ENCODE peak calls at places on chromosomes 3 and 15, in eight cellular contexts. One of them, this sample, is unnamed. For H3K9me3, H3K4me1 and H3K27me3, the result is how much of the 10 kb centered on the place peaks cover.

GRCh38 chr3:35677797-35678196 is 38.5 kb downstream of the ARPP21 start:
- DNase-seq in Caco-2: no peak
- DNase-seq in heart left ventricle: no peak
- DNase-seq in uterus: no peak
- DNase-seq in Peyer's patch: no peak
- DNase-seq in aorta: no peak
- DNase-seq in suprapubic skin: no peak
- DNase-seq in colonic mucosa: no peak
- DNase-seq in this sample: no peak

GRCh38 chr3:178845446-178846118 is 226.0 kb downstream of the ZMAT3 start:
- DNase-seq in colonic mucosa: no peak
- DNase-seq in aorta: no peak
- DNase-seq in Peyer's patch: no peak
- DNase-seq in Caco-2: no peak
- DNase-seq in uterus: no peak
- DNase-seq in suprapubic skin: no peak
- DNase-seq in heart left ventricle: no peak
- DNase-seq in this sample: no peak

GRCh38 chr15:28963711-28964081 is 77.9 kb downstream of the APBA2 start:
- DNase-seq in colonic mucosa: no peak
- DNase-seq in Caco-2: no peak
- DNase-seq in uterus: no peak
- DNase-seq in Peyer's patch: no peak
- DNase-seq in aorta: no peak
- DNase-seq in heart left ventricle: no peak
- DNase-seq in suprapubic skin: no peak
- DNase-seq in this sample: no peak

GRCh38 chr15:55164284-55164683 is 32.5 kb downstream of the RSL24D1 start:
- DNase-seq in suprapubic skin: no peak
- DNase-seq in uterus: no peak
- DNase-seq in Peyer's patch: no peak
- DNase-seq in aorta: no peak
- DNase-seq in Caco-2: no peak
- DNase-seq in colonic mucosa: no peak
- DNase-seq in heart left ventricle: no peak
- DNase-seq in this sample: no peak

GRCh38 chr15:79160211-79160610 is 69.6 kb upstream of the RASGRF1 start:
- DNase-seq in suprapubic skin: no peak
- DNase-seq in uterus: no peak
- DNase-seq in Caco-2: no peak
- DNase-seq in Peyer's patch: no peak
- DNase-seq in aorta: no peak
- DNase-seq in colonic mucosa: no peak
- DNase-seq in heart left ventricle: no peak
- DNase-seq in this sample: no peak

GRCh38 chr3:21159565-21159950 is 591.5 kb downstream of the ZNF385D start:
- DNase-seq in heart left ventricle: no peak
- DNase-seq in Peyer's patch: no peak
- DNase-seq in aorta: no peak
- DNase-seq in suprapubic skin: no peak
- DNase-seq in uterus: no peak
- DNase-seq in Caco-2: no peak
- DNase-seq in colonic mucosa: no peak
- DNase-seq in this sample: no peak

GRCh38 chr15:85479071-85479647 is 98.8 kb downstream of the AKAP13 start:
- DNase-seq in colonic mucosa: no peak
- DNase-seq in aorta: no peak
- DNase-seq in Peyer's patch: no peak
- DNase-seq in uterus: no peak
- DNase-seq in Caco-2: no peak
- DNase-seq in heart left ventricle: no peak
- DNase-seq in suprapubic skin: no peak
- DNase-seq in this sample: no peak

GRCh38 chr15:88223099-88223498 is 33.4 kb downstream of the NTRK3 start:
- DNase-seq in Peyer's patch: no peak
- DNase-seq in aorta: peak
- DNase-seq in suprapubic skin: no peak
- DNase-seq in heart left ventricle: no peak
- DNase-seq in Caco-2: no peak
- DNase-seq in uterus: no peak
- DNase-seq in colonic mucosa: no peak
- DNase-seq in this sample: no peak

GRCh38 chr3:94162700-94163099 is 99.8 kb downstream of the NSUN3 start:
- DNase-seq in heart left ventricle: no peak
- DNase-seq in suprapubic skin: no peak
- DNase-seq in aorta: no peak
- DNase-seq in Caco-2: peak
- DNase-seq in Peyer's patch: no peak
- DNase-seq in colonic mucosa: no peak
- DNase-seq in uterus: no peak
- DNase-seq in this sample: no peak

GRCh38 chr15:38072007-38072506 is 137.6 kb downstream of the TMCO5A start:
- DNase-seq in Peyer's patch: peak
- DNase-seq in colonic mucosa: peak
- DNase-seq in Caco-2: no peak
- DNase-seq in aorta: peak
- DNase-seq in heart left ventricle: no peak
- DNase-seq in uterus: no peak
- DNase-seq in suprapubic skin: peak
- DNase-seq in this sample: peak

GRCh38 chr3:55936549-55937052 is 449.5 kb upstream of the WNT5A start:
- DNase-seq in heart left ventricle: no peak
- DNase-seq in Peyer's patch: no peak
- DNase-seq in Caco-2: no peak
- DNase-seq in uterus: no peak
- DNase-seq in aorta: no peak
- DNase-seq in colonic mucosa: no peak
- DNase-seq in suprapubic skin: no peak
- DNase-seq in this sample: no peak

GRCh38 chr3:151768393-151768930 is 34.7 kb downstream of the AADACL2 start:
- DNase-seq in colonic mucosa: no peak
- DNase-seq in suprapubic skin: no peak
- DNase-seq in heart left ventricle: no peak
- DNase-seq in Caco-2: no peak
- DNase-seq in Peyer's patch: no peak
- DNase-seq in uterus: no peak
- DNase-seq in aorta: no peak
- DNase-seq in this sample: no peak

GRCh38 chr3:131806736-131807135 is 228.1 kb downstream of the CPNE4 start:
- DNase-seq in Peyer's patch: no peak
- DNase-seq in uterus: no peak
- DNase-seq in colonic mucosa: no peak
- DNase-seq in Caco-2: no peak
- DNase-seq in heart left ventricle: no peak
- DNase-seq in suprapubic skin: no peak
- DNase-seq in aorta: no peak
- DNase-seq in this sample: no peak

GRCh38 chr3:5192568-5193319 is 5.2 kb downstream of the EDEM1 start:
- DNase-seq in colonic mucosa: no peak
- DNase-seq in suprapubic skin: no peak
- DNase-seq in heart left ventricle: no peak
- DNase-seq in Peyer's patch: no peak
- DNase-seq in Caco-2: no peak
- DNase-seq in aorta: no peak
- DNase-seq in uterus: no peak
- DNase-seq in this sample: no peak

GRCh38 chr15:89907289-89907688 is 5.5 kb downstream of the ARPIN start:
- DNase-seq in heart left ventricle: no peak
- DNase-seq in suprapubic skin: no peak
- DNase-seq in Peyer's patch: no peak
- DNase-seq in Caco-2: no peak
- DNase-seq in aorta: no peak
- DNase-seq in colonic mucosa: no peak
- DNase-seq in uterus: no peak
- DNase-seq in this sample: no peak

GRCh38 chr3:188817920-188818239 is 353.9 kb upstream of the TPRG1 start:
- DNase-seq in heart left ventricle: no peak
- DNase-seq in Peyer's patch: no peak
- DNase-seq in colonic mucosa: no peak
- DNase-seq in uterus: no peak
- DNase-seq in aorta: no peak
- DNase-seq in suprapubic skin: no peak
- DNase-seq in Caco-2: no peak
- DNase-seq in this sample: no peak

GRCh38 chr3:146124141-146124801 is 36.7 kb downstream of the PLOD2 start:
- DNase-seq in Peyer's patch: no peak
- DNase-seq in heart left ventricle: no peak
- DNase-seq in aorta: no peak
- DNase-seq in uterus: no peak
- DNase-seq in Caco-2: no peak
- DNase-seq in colonic mucosa: no peak
- DNase-seq in suprapubic skin: no peak
- DNase-seq in this sample: no peak

DNA sequence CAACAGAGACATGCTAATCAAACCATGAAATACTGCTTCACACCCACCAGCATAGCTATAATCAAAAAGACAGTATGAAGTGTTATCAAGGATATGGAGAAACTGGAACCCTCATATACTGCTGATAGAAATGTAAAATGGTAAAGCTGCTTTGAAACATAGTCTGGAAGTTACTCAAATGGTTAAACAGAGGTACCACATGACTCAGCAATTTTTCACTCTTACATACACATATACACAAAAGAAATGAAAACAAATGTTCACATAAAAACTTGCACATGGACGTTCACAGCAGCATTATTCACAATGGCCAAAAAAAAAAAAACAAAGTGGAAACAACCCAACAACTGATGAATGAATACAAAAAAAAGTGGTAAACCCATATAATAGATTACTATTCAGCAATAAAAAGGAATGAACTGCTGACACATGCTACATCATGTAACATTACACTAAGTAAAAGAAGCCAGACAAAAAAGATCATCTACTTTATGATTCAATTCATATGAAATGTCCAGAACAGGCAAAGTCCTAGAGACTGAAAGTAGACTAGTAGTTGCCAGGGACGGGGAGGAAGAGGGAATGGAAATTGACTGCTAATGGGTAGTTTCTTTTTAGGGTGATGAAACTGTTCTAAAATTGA is 23.2 kb downstream of the ZNF148 start:
- DNase-seq in colonic mucosa: no peak
- DNase-seq in heart left ventricle: no peak
- DNase-seq in uterus: no peak
- DNase-seq in suprapubic skin: no peak
- DNase-seq in Caco-2: no peak
- DNase-seq in Peyer's patch: no peak
- DNase-seq in aorta: no peak
- DNase-seq in this sample: no peak
- H3K9me3 ChIP-seq in colonic mucosa: under half
- H3K9me3 ChIP-seq in heart left ventricle: under half
- H3K9me3 ChIP-seq in uterus: under half
- H3K9me3 ChIP-seq in suprapubic skin: under half
- H3K9me3 ChIP-seq in Caco-2: under half
- H3K9me3 ChIP-seq in Peyer's patch: under half
- H3K9me3 ChIP-seq in aorta: under half
- H3K9me3 ChIP-seq in this sample: under half

GRCh38 chr3:43192028-43192427 is 86.1 kb upstream of the POMGNT2 start:
- DNase-seq in Peyer's patch: no peak
- DNase-seq in heart left ventricle: no peak
- DNase-seq in suprapubic skin: no peak
- DNase-seq in Caco-2: no peak
- DNase-seq in aorta: no peak
- DNase-seq in uterus: no peak
- DNase-seq in colonic mucosa: no peak
- DNase-seq in this sample: no peak

GRCh38 chr3:43194490-43195115 is 88.7 kb upstream of the POMGNT2 start:
- DNase-seq in aorta: no peak
- DNase-seq in uterus: no peak
- DNase-seq in Caco-2: no peak
- DNase-seq in Peyer's patch: peak
- DNase-seq in heart left ventricle: no peak
- DNase-seq in suprapubic skin: no peak
- DNase-seq in colonic mucosa: peak
- DNase-seq in this sample: no peak

GRCh38 chr3:43191116-43191515 is 85.2 kb upstream of the POMGNT2 start:
- DNase-seq in suprapubic skin: no peak
- DNase-seq in uterus: no peak
- DNase-seq in colonic mucosa: no peak
- DNase-seq in Caco-2: no peak
- DNase-seq in aorta: no peak
- DNase-seq in Peyer's patch: no peak
- DNase-seq in heart left ventricle: no peak
- DNase-seq in this sample: no peak

GRCh38 chr3:43190682-43191081 is 84.8 kb upstream of the POMGNT2 start:
- DNase-seq in uterus: no peak
- DNase-seq in suprapubic skin: no peak
- DNase-seq in colonic mucosa: no peak
- DNase-seq in Caco-2: no peak
- DNase-seq in aorta: no peak
- DNase-seq in Peyer's patch: no peak
- DNase-seq in heart left ventricle: no peak
- DNase-seq in this sample: no peak

GRCh38 chr3:43194069-43194468 is 88.2 kb upstream of the POMGNT2 start:
- DNase-seq in Caco-2: no peak
- DNase-seq in aorta: no peak
- DNase-seq in colonic mucosa: no peak
- DNase-seq in Peyer's patch: no peak
- DNase-seq in uterus: no peak
- DNase-seq in heart left ventricle: no peak
- DNase-seq in suprapubic skin: no peak
- DNase-seq in this sample: no peak
- H3K4me1 ChIP-seq in Caco-2: under half
- H3K4me1 ChIP-seq in aorta: under half
- H3K4me1 ChIP-seq in colonic mucosa: under half
- H3K4me1 ChIP-seq in Peyer's patch: under half
- H3K4me1 ChIP-seq in uterus: under half
- H3K4me1 ChIP-seq in heart left ventricle: under half
- H3K4me1 ChIP-seq in suprapubic skin: under half
- H3K4me1 ChIP-seq in this sample: under half

GRCh38 chr15:42808921-42809320 is 72.0 kb upstream of the CDAN1 start:
- DNase-seq in aorta: no peak
- DNase-seq in suprapubic skin: no peak
- DNase-seq in Peyer's patch: no peak
- DNase-seq in uterus: no peak
- DNase-seq in heart left ventricle: no peak
- DNase-seq in colonic mucosa: no peak
- DNase-seq in Caco-2: no peak
- DNase-seq in this sample: no peak

DNA sequence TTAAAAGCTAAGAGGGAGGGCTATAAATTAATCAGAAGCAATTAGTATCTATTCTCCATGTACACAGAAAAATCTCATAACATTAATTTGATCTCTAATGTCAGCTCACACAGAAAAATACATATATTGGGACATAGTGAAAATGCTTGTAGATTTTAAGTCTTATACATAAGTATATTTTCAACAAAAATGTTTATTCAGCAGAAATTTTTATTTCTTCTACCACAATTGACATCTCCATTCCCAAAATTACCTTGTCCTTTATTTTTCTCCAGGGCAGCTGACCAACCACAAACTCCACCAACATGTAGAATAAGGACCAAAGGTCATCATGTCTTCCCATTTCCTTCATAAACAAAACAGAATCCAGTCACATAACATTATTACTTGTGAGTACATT is 74.5 kb upstream of the CDAN1 start:
- DNase-seq in suprapubic skin: no peak
- DNase-seq in colonic mucosa: no peak
- DNase-seq in Peyer's patch: no peak
- DNase-seq in Caco-2: no peak
- DNase-seq in aorta: no peak
- DNase-seq in uterus: no peak
- DNase-seq in heart left ventricle: no peak
- DNase-seq in this sample: no peak
- H3K27me3 ChIP-seq in suprapubic skin: under half
- H3K27me3 ChIP-seq in colonic mucosa: under half
- H3K27me3 ChIP-seq in Peyer's patch: under half
- H3K27me3 ChIP-seq in Caco-2: under half
- H3K27me3 ChIP-seq in aorta: under half
- H3K27me3 ChIP-seq in uterus: under half
- H3K27me3 ChIP-seq in heart left ventricle: under half
- H3K27me3 ChIP-seq in this sample: under half

GRCh38 chr3:190606596-190606995 is 92.7 kb downstream of the IL1RAP start:
- DNase-seq in heart left ventricle: no peak
- DNase-seq in colonic mucosa: no peak
- DNase-seq in aorta: no peak
- DNase-seq in Peyer's patch: no peak
- DNase-seq in uterus: no peak
- DNase-seq in suprapubic skin: no peak
- DNase-seq in Caco-2: no peak
- DNase-seq in this sample: no peak
- H3K9me3 ChIP-seq in heart left ventricle: under half
- H3K9me3 ChIP-seq in colonic mucosa: under half
- H3K9me3 ChIP-seq in aorta: under half
- H3K9me3 ChIP-seq in Peyer's patch: under half
- H3K9me3 ChIP-seq in uterus: under half
- H3K9me3 ChIP-seq in suprapubic skin: under half
- H3K9me3 ChIP-seq in Caco-2: under half
- H3K9me3 ChIP-seq in this sample: under half